ENCODE peak calls at places on chromosome 10, in five cellular contexts. One of them, this sample, is unnamed.

GRCh38 chr10:72425133-72425532 is 70.4 kb upstream of the DNAJB12 start:
- DNase-seq in left ventricle myocardium inferior: no peak
- DNase-seq in IMR-90: no peak
- DNase-seq in neural progenitor cell: peak
- DNase-seq in brain microvascular endothelial cell: no peak
- DNase-seq in this sample: no peak

GRCh38 chr10:663844-664243 is 25.6 kb downstream of the DIP2C start:
- DNase-seq in IMR-90: no peak
- DNase-seq in brain microvascular endothelial cell: no peak
- DNase-seq in neural progenitor cell: no peak
- DNase-seq in left ventricle myocardium inferior: no peak
- DNase-seq in this sample: peak

GRCh38 chr10:46220187-46220586 is 66.6 kb upstream of the ANTXRL start:
- DNase-seq in left ventricle myocardium inferior: no peak
- DNase-seq in brain microvascular endothelial cell: no peak
- DNase-seq in neural progenitor cell: no peak
- DNase-seq in IMR-90: no peak
- DNase-seq in this sample: no peak

GRCh38 chr10:43945908-43946307 is 297.2 kb upstream of the ZNF32 start:
- DNase-seq in brain microvascular endothelial cell: no peak
- DNase-seq in left ventricle myocardium inferior: no peak
- DNase-seq in IMR-90: no peak
- DNase-seq in neural progenitor cell: no peak
- DNase-seq in this sample: no peak

GRCh38 chr10:37381271-37381670 is 255.9 kb downstream of the ANKRD30A start:
- DNase-seq in left ventricle myocardium inferior: no peak
- DNase-seq in IMR-90: no peak
- DNase-seq in brain microvascular endothelial cell: no peak
- DNase-seq in neural progenitor cell: no peak
- DNase-seq in this sample: no peak

GRCh38 chr10:107497024-107497423 is 332.5 kb upstream of the SORCS1 start:
- DNase-seq in brain microvascular endothelial cell: no peak
- DNase-seq in neural progenitor cell: no peak
- DNase-seq in left ventricle myocardium inferior: no peak
- DNase-seq in IMR-90: no peak
- DNase-seq in this sample: no peak

GRCh38 chr10:72176701-72177100 is 39.1 kb upstream of the ANAPC16 start:
- DNase-seq in neural progenitor cell: no peak
- DNase-seq in IMR-90: no peak
- DNase-seq in brain microvascular endothelial cell: no peak
- DNase-seq in left ventricle myocardium inferior: peak
- DNase-seq in this sample: no peak

GRCh38 chr10:47260505-47261111 is 39.4 kb upstream of the GDF10 start:
- DNase-seq in brain microvascular endothelial cell: no peak
- DNase-seq in neural progenitor cell: peak
- DNase-seq in IMR-90: no peak
- DNase-seq in left ventricle myocardium inferior: no peak
- DNase-seq in this sample: no peak

GRCh38 chr10:103845983-103846382 is 9.4 kb downstream of the SH3PXD2A start:
- DNase-seq in IMR-90: no peak
- DNase-seq in left ventricle myocardium inferior: no peak
- DNase-seq in brain microvascular endothelial cell: no peak
- DNase-seq in neural progenitor cell: no peak
- DNase-seq in this sample: peak

GRCh38 chr10:78903351-78903940 is 165.3 kb upstream of the ZMIZ1 start:
- DNase-seq in IMR-90: no peak
- DNase-seq in left ventricle myocardium inferior: no peak
- DNase-seq in brain microvascular endothelial cell: no peak
- DNase-seq in neural progenitor cell: no peak
- DNase-seq in this sample: no peak

GRCh38 chr10:28202941-28203352 is 99.9 kb downstream of the MPP7 start:
- DNase-seq in brain microvascular endothelial cell: no peak
- DNase-seq in left ventricle myocardium inferior: peak
- DNase-seq in neural progenitor cell: no peak
- DNase-seq in IMR-90: no peak
- DNase-seq in this sample: no peak

GRCh38 chr10:71712572-71713134 is 6.9 kb downstream of the C10orf105 start:
- DNase-seq in neural progenitor cell: no peak
- DNase-seq in IMR-90: no peak
- DNase-seq in left ventricle myocardium inferior: no peak
- DNase-seq in brain microvascular endothelial cell: no peak
- DNase-seq in this sample: no peak

GRCh38 chr10:72175166-72175565 is 40.6 kb upstream of the ANAPC16 start:
- DNase-seq in IMR-90: peak
- DNase-seq in left ventricle myocardium inferior: no peak
- DNase-seq in neural progenitor cell: no peak
- DNase-seq in brain microvascular endothelial cell: peak
- DNase-seq in this sample: no peak

GRCh38 chr10:119263966-119264621 is 56.7 kb downstream of the GRK5 start:
- DNase-seq in IMR-90: no peak
- DNase-seq in left ventricle myocardium inferior: no peak
- DNase-seq in neural progenitor cell: no peak
- DNase-seq in brain microvascular endothelial cell: no peak
- DNase-seq in this sample: no peak

GRCh38 chr10:117365612-117366011 is 9.6 kb downstream of the PDZD8 start:
- DNase-seq in left ventricle myocardium inferior: no peak
- DNase-seq in neural progenitor cell: no peak
- DNase-seq in IMR-90: no peak
- DNase-seq in brain microvascular endothelial cell: no peak
- DNase-seq in this sample: peak

GRCh38 chr10:89147256-89147655 is 59.9 kb downstream of the CH25H start:
- DNase-seq in left ventricle myocardium inferior: no peak
- DNase-seq in neural progenitor cell: no peak
- DNase-seq in brain microvascular endothelial cell: peak
- DNase-seq in IMR-90: peak
- DNase-seq in this sample: no peak

GRCh38 chr10:48453451-48454301 is 147.2 kb downstream of the MAPK8 start:
- DNase-seq in IMR-90: no peak
- DNase-seq in left ventricle myocardium inferior: no peak
- DNase-seq in neural progenitor cell: no peak
- DNase-seq in brain microvascular endothelial cell: no peak
- DNase-seq in this sample: no peak

GRCh38 chr10:49552277-49552676 is 13.4 kb upstream of the ERCC6 start:
- DNase-seq in left ventricle myocardium inferior: no peak
- DNase-seq in neural progenitor cell: no peak
- DNase-seq in brain microvascular endothelial cell: peak
- DNase-seq in IMR-90: peak
- DNase-seq in this sample: no peak

GRCh38 chr10:1159131-1160061 is 103.2 kb downstream of the WDR37 start:
- DNase-seq in brain microvascular endothelial cell: no peak
- DNase-seq in left ventricle myocardium inferior: no peak
- DNase-seq in neural progenitor cell: no peak
- DNase-seq in IMR-90: peak
- DNase-seq in this sample: no peak

GRCh38 chr10:52019078-52019644 is 294.9 kb upstream of the DKK1 start:
- DNase-seq in brain microvascular endothelial cell: no peak
- DNase-seq in IMR-90: no peak
- DNase-seq in left ventricle myocardium inferior: no peak
- DNase-seq in neural progenitor cell: peak
- DNase-seq in this sample: no peak

GRCh38 chr10:62805139-62806092 is 896 bp downstream of the ADO start:
- DNase-seq in neural progenitor cell: peak
- DNase-seq in brain microvascular endothelial cell: peak
- DNase-seq in IMR-90: peak
- DNase-seq in left ventricle myocardium inferior: no peak
- DNase-seq in this sample: peak

GRCh38 chr10:62831346-62831745 is 15.2 kb upstream of the EGR2 start:
- DNase-seq in left ventricle myocardium inferior: no peak
- DNase-seq in IMR-90: peak
- DNase-seq in brain microvascular endothelial cell: peak
- DNase-seq in neural progenitor cell: no peak
- DNase-seq in this sample: no peak

GRCh38 chr10:44244745-44245600 is 139.9 kb downstream of the CXCL12 start:
- DNase-seq in IMR-90: no peak
- DNase-seq in left ventricle myocardium inferior: no peak
- DNase-seq in brain microvascular endothelial cell: no peak
- DNase-seq in neural progenitor cell: no peak
- DNase-seq in this sample: peak

GRCh38 chr10:29482591-29483421 is 152.0 kb downstream of the SVIL start:
- DNase-seq in brain microvascular endothelial cell: peak
- DNase-seq in left ventricle myocardium inferior: no peak
- DNase-seq in IMR-90: peak
- DNase-seq in neural progenitor cell: peak
- DNase-seq in this sample: no peak

GRCh38 chr10:33638401-33638800 is 303.9 kb upstream of the NRP1 start:
- DNase-seq in neural progenitor cell: no peak
- DNase-seq in left ventricle myocardium inferior: no peak
- DNase-seq in IMR-90: no peak
- DNase-seq in brain microvascular endothelial cell: no peak
- DNase-seq in this sample: no peak

GRCh38 chr10:111316607-111317006 is 239.8 kb downstream of the ADRA2A start:
- DNase-seq in left ventricle myocardium inferior: no peak
- DNase-seq in brain microvascular endothelial cell: no peak
- DNase-seq in neural progenitor cell: peak
- DNase-seq in IMR-90: no peak
- DNase-seq in this sample: no peak

GRCh38 chr10:110497438-110498086 is at the start of gene DUSP5:
- DNase-seq in IMR-90: peak
- DNase-seq in brain microvascular endothelial cell: peak
- DNase-seq in left ventricle myocardium inferior: peak
- DNase-seq in neural progenitor cell: peak
- DNase-seq in this sample: peak

GRCh38 chr10:22899307-22899706 is 28.5 kb upstream of the ARMC3 start:
- DNase-seq in left ventricle myocardium inferior: no peak
- DNase-seq in neural progenitor cell: no peak
- DNase-seq in IMR-90: no peak
- DNase-seq in brain microvascular endothelial cell: no peak
- DNase-seq in this sample: no peak

GRCh38 chr10:22893776-22894175 is 34.1 kb upstream of the ARMC3 start:
- DNase-seq in neural progenitor cell: no peak
- DNase-seq in left ventricle myocardium inferior: no peak
- DNase-seq in brain microvascular endothelial cell: no peak
- DNase-seq in IMR-90: no peak
- DNase-seq in this sample: no peak

GRCh38 chr10:22897371-22897770 is 30.5 kb upstream of the ARMC3 start:
- DNase-seq in brain microvascular endothelial cell: no peak
- DNase-seq in left ventricle myocardium inferior: no peak
- DNase-seq in IMR-90: no peak
- DNase-seq in neural progenitor cell: no peak
- DNase-seq in this sample: no peak

GRCh38 chr10:22891797-22892196 is 36.1 kb upstream of the ARMC3 start:
- DNase-seq in left ventricle myocardium inferior: no peak
- DNase-seq in neural progenitor cell: no peak
- DNase-seq in brain microvascular endothelial cell: no peak
- DNase-seq in IMR-90: no peak
- DNase-seq in this sample: no peak

GRCh38 chr10:22894714-22895113 is 33.1 kb upstream of the ARMC3 start:
- DNase-seq in IMR-90: no peak
- DNase-seq in left ventricle myocardium inferior: no peak
- DNase-seq in brain microvascular endothelial cell: no peak
- DNase-seq in neural progenitor cell: no peak
- DNase-seq in this sample: no peak
- H3K27ac ChIP-seq in IMR-90: no peak
- H3K27ac ChIP-seq in left ventricle myocardium inferior: no peak
- H3K27ac ChIP-seq in brain microvascular endothelial cell: no peak
- H3K27ac ChIP-seq in neural progenitor cell: no peak
- H3K27ac ChIP-seq in this sample: no peak

GRCh38 chr10:102669206-102670064 is 25.2 kb downstream of the TRIM8 start:
- DNase-seq in IMR-90: peak
- DNase-seq in left ventricle myocardium inferior: peak
- DNase-seq in neural progenitor cell: peak
- DNase-seq in brain microvascular endothelial cell: no peak
- DNase-seq in this sample: peak

GRCh38 chr10:102670871-102671434 is 26.7 kb downstream of the TRIM8 start:
- DNase-seq in brain microvascular endothelial cell: no peak
- DNase-seq in IMR-90: no peak
- DNase-seq in left ventricle myocardium inferior: no peak
- DNase-seq in neural progenitor cell: no peak
- DNase-seq in this sample: no peak

GRCh38 chr10:102672822-102673200 is 28.5 kb downstream of the TRIM8 start:
- DNase-seq in brain microvascular endothelial cell: no peak
- DNase-seq in neural progenitor cell: no peak
- DNase-seq in left ventricle myocardium inferior: no peak
- DNase-seq in IMR-90: no peak
- DNase-seq in this sample: no peak

GRCh38 chr10:102668312-102669110 is 24.2 kb downstream of the TRIM8 start:
- DNase-seq in neural progenitor cell: no peak
- DNase-seq in brain microvascular endothelial cell: no peak
- DNase-seq in left ventricle myocardium inferior: no peak
- DNase-seq in IMR-90: no peak
- DNase-seq in this sample: no peak

DNA sequence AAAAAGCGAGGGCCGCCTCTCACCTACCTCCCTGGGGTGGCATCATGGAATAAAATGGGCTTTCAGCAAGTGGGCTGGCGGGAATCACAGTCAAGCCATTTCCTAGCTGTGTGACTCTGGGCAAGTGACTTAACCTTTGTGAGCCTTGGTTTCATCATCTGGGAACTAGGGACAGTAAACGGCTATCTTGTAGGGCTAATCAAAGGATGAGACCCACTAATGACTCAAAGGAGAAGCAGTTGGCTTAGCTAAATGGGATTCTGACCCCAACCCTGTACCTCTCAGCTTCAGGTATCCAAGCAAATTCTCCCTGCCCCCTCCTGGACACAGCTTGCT is 25.8 kb downstream of the TRIM8 start:
- DNase-seq in neural progenitor cell: no peak
- DNase-seq in IMR-90: no peak
- DNase-seq in brain microvascular endothelial cell: no peak
- DNase-seq in left ventricle myocardium inferior: no peak
- DNase-seq in this sample: no peak
- H3K27ac ChIP-seq in neural progenitor cell: no peak
- H3K27ac ChIP-seq in IMR-90: no peak
- H3K27ac ChIP-seq in brain microvascular endothelial cell: no peak
- H3K27ac ChIP-seq in left ventricle myocardium inferior: peak
- H3K27ac ChIP-seq in this sample: peak

GRCh38 chr10:31808258-31809218 is 120.1 kb downstream of the ARHGAP12 start:
- DNase-seq in left ventricle myocardium inferior: no peak
- DNase-seq in brain microvascular endothelial cell: peak
- DNase-seq in neural progenitor cell: peak
- DNase-seq in IMR-90: peak
- DNase-seq in this sample: peak
- H3K27ac ChIP-seq in left ventricle myocardium inferior: peak
- H3K27ac ChIP-seq in brain microvascular endothelial cell: no peak
- H3K27ac ChIP-seq in neural progenitor cell: no peak
- H3K27ac ChIP-seq in IMR-90: peak
- H3K27ac ChIP-seq in this sample: peak

DNA sequence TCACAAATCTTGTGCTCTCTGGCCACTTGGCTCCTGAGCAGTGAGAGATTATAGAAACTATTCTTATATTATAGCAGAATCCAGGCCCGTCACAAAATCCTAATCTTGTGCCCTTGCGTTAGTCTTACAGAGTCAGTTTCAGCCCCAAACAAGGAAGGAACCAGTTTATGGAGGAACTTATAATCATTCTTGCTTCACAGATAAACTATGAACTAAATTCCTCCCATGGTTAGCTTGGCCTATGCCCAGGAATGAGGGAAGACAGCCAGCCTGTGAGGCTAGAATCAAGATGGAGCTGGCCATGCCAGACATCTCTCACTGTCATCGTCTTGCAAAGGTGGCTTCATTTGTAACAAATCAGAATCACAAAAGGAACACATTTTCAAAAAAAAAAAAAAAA is 199.7 kb upstream of the PITRM1 start:
- DNase-seq in IMR-90: peak
- DNase-seq in left ventricle myocardium inferior: no peak
- DNase-seq in brain microvascular endothelial cell: peak
- DNase-seq in neural progenitor cell: no peak
- DNase-seq in this sample: no peak
- H3K27ac ChIP-seq in IMR-90: no peak
- H3K27ac ChIP-seq in left ventricle myocardium inferior: no peak
- H3K27ac ChIP-seq in brain microvascular endothelial cell: no peak
- H3K27ac ChIP-seq in neural progenitor cell: no peak
- H3K27ac ChIP-seq in this sample: no peak

This sample was measured in body of pancreas.